ENCODE peak calls at places on chromosomes 13 and 19, in five cellular contexts. T is nephron progenitor cell, Q is AG04450, M is body of pancreas, R is progenitor cell of endocrine pancreas. O is an unnamed sample.

GRCh38 chr19:15995536-15995935 is 46.7 kb downstream of the OR10H4 start:
- DNase-seq in Q (no peak), M (no peak), T (no peak), R (no peak), O (no peak)

GRCh38 chr19:16289594-16289993 is 35.0 kb upstream of the KLF2 start:
- DNase-seq in R (no peak), M (no peak), T (no peak), Q (no peak), O (no peak)

GRCh38 chr13:101626925-101627555 is 174.6 kb downstream of the ITGBL1 start:
- DNase-seq in R (no peak), Q (no peak), M (no peak), T (no peak), O (peak; percentile 60)

GRCh38 chr19:51018745-51019543 is 565 bp downstream of the KLK10 start:
- DNase-seq in R (no peak), Q (no peak), M (no peak), T (peak; percentile 36), O (no peak)

GRCh38 chr13:24233351-24233901 is 72.9 kb downstream of the SPATA13 start:
- DNase-seq in R (no peak), Q (peak; percentile 16), M (no peak), T (no peak), O (no peak)

GRCh38 chr19:50759886-50760285 is 10.4 kb upstream of the GPR32 start:
- DNase-seq in T (no peak), R (no peak), M (no peak), Q (no peak), O (no peak)

GRCh38 chr19:39409207-39409885 is 2.7 kb downstream of the ZFP36 start:
- DNase-seq in Q (no peak), T (peak; percentile 66), R (peak; percentile 87), M (peak; percentile 95), O (peak; percentile 84)

GRCh38 chr19:38013913-38014575 is 107.0 kb downstream of the SIPA1L3 start:
- DNase-seq in T (no peak), R (no peak), Q (no peak), M (no peak), O (no peak)

GRCh38 chr19:41641879-41642485 is 15.1 kb upstream of the CEACAM4 start:
- DNase-seq in Q (peak; percentile 6), T (peak; percentile 53), M (peak; percentile 76), R (no peak), O (no peak)

GRCh38 chr19:5935473-5936307 is 21.6 kb downstream of the CAPS start:
- DNase-seq in R (no peak), M (no peak), T (no peak), Q (no peak), O (no peak)

GRCh38 chr19:31348416-31349159 is 648 bp downstream of the TSHZ3 start:
- DNase-seq in Q (no peak), M (no peak), R (no peak), T (peak; percentile 43), O (no peak)

GRCh38 chr13:72386138-72386684 is 341.2 kb downstream of the MZT1 start:
- DNase-seq in M (no peak), R (no peak), T (no peak), Q (no peak), O (no peak)

GRCh38 chr13:109517516-109517915 is 268.9 kb downstream of the IRS2 start:
- DNase-seq in Q (no peak), M (no peak), T (no peak), R (no peak), O (no peak)

GRCh38 chr13:35260316-35260715 is 216.2 kb downstream of the MAB21L1 start:
- DNase-seq in R (no peak), T (no peak), M (no peak), Q (no peak), O (no peak)

GRCh38 chr19:1070576-1070930 is 3.6 kb downstream of the ARHGAP45 start:
- DNase-seq in Q (no peak), M (no peak), R (no peak), T (no peak), O (no peak)
- TF ChIP-seq CTCF in Q (peak; percentile 26), M (no peak), R (no peak), T (no peak), O (no peak)

GRCh38 chr19:4241824-4242430 is 5.0 kb upstream of the YJU2 start:
- DNase-seq in T (no peak), R (no peak), Q (no peak), M (no peak), O (no peak)

DNA sequence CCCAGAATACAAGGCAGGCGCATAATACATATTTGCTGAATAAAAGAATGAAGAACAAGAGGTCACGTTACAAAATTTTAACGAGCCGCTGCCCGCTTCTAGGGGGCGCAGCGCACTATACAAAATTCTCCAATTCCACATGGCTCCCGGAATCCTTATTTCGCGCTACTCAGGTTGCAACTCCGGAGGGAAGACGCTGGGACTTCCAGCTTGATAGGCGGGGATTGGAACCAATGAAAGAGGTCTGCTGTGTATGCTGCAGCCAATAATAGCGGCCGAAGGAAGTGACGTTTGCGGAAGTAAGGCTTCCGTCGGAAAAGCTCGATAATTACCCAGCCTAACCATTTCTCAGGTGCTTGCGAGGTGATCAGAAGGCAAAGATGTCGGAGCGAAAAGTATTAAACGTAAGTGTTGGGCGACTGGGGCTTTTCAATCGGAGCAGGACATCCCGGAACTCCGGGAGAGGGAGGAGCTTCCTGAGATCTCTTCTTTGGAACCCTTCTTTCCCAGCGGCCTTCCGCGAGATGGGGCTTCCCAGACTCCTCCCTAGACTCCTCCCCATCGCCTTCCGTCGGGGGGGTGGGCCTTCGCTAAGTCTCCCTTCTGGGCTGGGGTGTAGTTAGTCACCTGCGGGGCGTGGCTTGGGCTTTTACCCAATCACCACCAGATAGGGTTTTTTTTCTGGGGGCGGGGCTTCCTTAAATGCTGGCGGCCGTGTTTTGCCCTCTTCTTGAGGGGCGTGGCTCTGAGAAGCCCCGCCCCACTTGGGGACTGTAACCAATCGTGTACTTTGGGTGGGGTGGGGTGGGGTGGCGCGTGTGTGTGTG is at the start of gene YJU2:
- DNase-seq in M (peak; percentile 99), T (peak; percentile 98), R (peak; percentile 97), Q (peak; percentile 99), O (peak; percentile 93)
- TF ChIP-seq CTCF in M (peak; percentile 61), T (peak; percentile 42), R (peak; percentile 64), Q (peak; percentile 61), O (peak; percentile 55)

GRCh38 chr13:51767100-51767499 is 36.9 kb downstream of the DHRS12 start:
- DNase-seq in R (no peak), Q (no peak), M (no peak), T (no peak), O (no peak)
- TF ChIP-seq CTCF in R (no peak), Q (no peak), M (no peak), T (no peak), O (peak; percentile 24)

GRCh38 chr19:17490411-17490810 is 20.1 kb downstream of the SLC27A1 start:
- DNase-seq in M (no peak), Q (no peak), T (no peak), R (no peak), O (no peak)

GRCh38 chr19:17487240-17488121 is 17.2 kb downstream of the SLC27A1 start:
- DNase-seq in M (no peak), Q (no peak), R (no peak), T (no peak), O (no peak)

GRCh38 chr19:17486545-17486944 is 16.2 kb downstream of the SLC27A1 start:
- DNase-seq in R (no peak), M (no peak), Q (no peak), T (no peak), O (no peak)

GRCh38 chr19:17489392-17490030 is 19.2 kb downstream of the SLC27A1 start:
- DNase-seq in T (no peak), M (no peak), Q (no peak), R (no peak), O (no peak)

DNA sequence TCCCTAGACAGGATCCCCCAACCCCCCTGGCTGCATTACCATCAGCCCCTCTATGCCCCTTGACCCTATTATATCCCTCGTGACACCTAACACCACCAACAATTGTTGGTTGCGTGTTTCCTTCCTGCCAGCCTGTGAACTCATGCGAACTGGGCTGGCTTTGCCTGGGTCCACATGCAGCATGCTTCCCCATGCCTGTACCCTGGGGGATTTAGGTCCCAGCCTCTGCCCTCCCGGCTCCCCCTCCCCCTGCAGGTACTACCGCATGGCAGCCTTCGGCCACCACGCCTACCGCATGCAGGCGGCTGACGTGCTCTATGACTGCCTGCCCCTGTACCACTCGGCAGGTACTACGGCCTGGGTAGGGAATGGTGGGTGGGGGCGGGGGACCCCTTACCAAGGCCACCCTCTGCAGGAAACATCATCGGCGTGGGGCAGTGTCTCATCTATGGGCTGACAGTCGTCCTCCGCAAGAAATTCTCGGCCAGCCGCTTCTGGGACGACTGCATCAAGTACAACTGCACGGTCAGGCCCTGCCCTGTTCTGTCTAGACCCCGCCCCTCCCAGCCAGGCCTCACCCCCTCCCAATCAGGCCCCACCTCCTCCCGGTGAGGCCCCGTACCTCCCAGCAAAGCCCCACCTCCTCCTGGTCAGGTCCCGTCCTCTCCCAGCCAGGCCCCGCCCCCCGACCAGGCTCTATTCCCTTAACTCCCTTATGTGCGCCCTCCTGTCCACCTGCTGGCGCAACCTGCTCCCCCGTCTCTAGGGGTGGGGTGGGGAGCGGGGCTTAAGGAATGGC is 18.5 kb downstream of the SLC27A1 start:
- DNase-seq in Q (no peak), R (peak; percentile 83), M (peak; percentile 91), T (peak; percentile 94), O (peak; percentile 82)
- TF ChIP-seq CTCF in Q (no peak), R (peak; percentile 60), M (peak; percentile 29), T (peak; percentile 25), O (peak; percentile 51)

DNA sequence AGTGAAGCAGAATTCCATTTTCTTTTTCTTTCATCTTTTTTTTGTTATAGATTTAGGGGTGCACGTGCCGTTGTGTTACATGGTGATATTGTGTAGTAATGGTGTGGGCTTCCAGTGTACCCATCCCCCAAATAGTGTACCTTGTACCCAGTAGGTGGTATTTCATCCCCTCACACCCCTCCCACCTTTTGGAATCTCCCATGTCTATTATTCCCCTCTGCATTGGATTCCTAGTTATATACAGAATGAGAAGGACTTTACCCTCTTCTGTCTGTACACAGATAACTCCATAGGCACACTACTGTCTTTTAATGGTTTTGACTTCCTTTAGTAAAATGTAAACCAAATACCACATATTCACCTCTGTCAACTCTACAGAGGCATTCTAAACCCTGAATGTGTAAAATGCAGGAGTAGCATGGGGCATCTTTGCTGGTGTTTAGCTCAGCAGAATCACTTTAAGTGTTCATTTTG is 28.0 kb downstream of the FRY start:
- DNase-seq in R (no peak), Q (no peak), M (no peak), T (no peak), O (no peak)
- TF ChIP-seq CTCF in R (no peak), Q (no peak), M (no peak), T (no peak), O (no peak)

GRCh38 chr13:70338608-70339007 is 230.4 kb upstream of the KLHL1 start:
- DNase-seq in Q (no peak), T (no peak), M (no peak), R (no peak), O (no peak)

GRCh38 chr13:70333752-70334151 is 225.5 kb upstream of the KLHL1 start:
- DNase-seq in T (no peak), R (no peak), M (no peak), Q (no peak), O (no peak)

GRCh38 chr13:70339738-70340137 is 231.5 kb upstream of the KLHL1 start:
- DNase-seq in Q (no peak), M (peak; percentile 47), R (no peak), T (peak; percentile 32), O (no peak)
- TF ChIP-seq CTCF in Q (no peak), M (peak; percentile 70), R (peak; percentile 61), T (peak; percentile 65), O (peak; percentile 41)

DNA sequence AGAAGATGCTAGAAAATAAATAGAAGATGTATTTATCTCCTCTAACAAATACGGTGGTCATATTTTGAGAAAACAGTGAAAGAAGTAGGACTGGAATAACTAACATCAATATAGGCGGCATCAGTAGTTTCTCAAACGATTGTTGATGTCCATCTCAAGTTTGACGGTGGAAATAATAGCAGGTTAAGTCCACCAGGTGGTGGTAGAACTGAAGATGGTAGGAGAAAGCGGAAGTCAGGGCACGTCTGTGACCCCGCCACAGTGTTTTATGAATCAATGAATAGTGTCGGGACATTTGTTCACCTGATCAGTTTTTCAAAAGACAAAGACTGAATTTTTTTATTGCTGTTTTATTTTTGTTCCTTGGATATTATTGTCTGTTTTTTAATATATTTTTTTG is 706.4 kb upstream of the SLC10A2 start:
- DNase-seq in M (no peak), Q (no peak), R (no peak), T (no peak), O (no peak)
- TF ChIP-seq CTCF in M (peak; percentile 12), Q (no peak), R (peak; percentile 17), T (peak; percentile 21), O (peak; percentile 4)